ENCODE peak calls at places on chromosomes 6 and 20, in six cellular contexts. F, V, R, J, T and G are unnamed samples.
A peak's percentile ranks its signal among the peaks of the same experiment; 100 is the strongest.

GRCh38 chr6:43367245-43367984 is 2.0 kb downstream of the ZNF318 start:
- DNase-seq in R (no peak), F (no peak), V (no peak), T (no peak), J (no peak), G (no peak)

GRCh38 chr20:57118107-57118769 is 148.2 kb downstream of the BMP7 start:
- DNase-seq in V (no peak), R (no peak), F (no peak), T (no peak), J (no peak), G (no peak)

GRCh38 chr6:161436106-161436876 is 162.4 kb upstream of the AGPAT4 start:
- DNase-seq in V (no peak), J (no peak), F (no peak), R (no peak), T (no peak), G (no peak)

GRCh38 chr6:64326939-64327338 is 691.3 kb downstream of the PHF3 start:
- DNase-seq in F (no peak), R (no peak), V (no peak), T (no peak), J (no peak), G (no peak)

GRCh38 chr20:58810116-58810878 is 40.4 kb downstream of the GNAS-AS1 start:
- DNase-seq in F (no peak), T (no peak), J (no peak), V (peak; percentile 37), R (no peak), G (no peak)

GRCh38 chr20:61839912-61840441 is 225.7 kb downstream of the TAF4 start:
- DNase-seq in J (peak; percentile 54), T (no peak), V (no peak), R (no peak), F (no peak), G (no peak)

GRCh38 chr6:55445648-55446204 is 118.5 kb downstream of the GFRAL start:
- DNase-seq in F (no peak), V (no peak), T (no peak), R (peak; percentile 6), J (no peak), G (peak; percentile 10)

GRCh38 chr6:145960918-145961604 is 3.1 kb downstream of the SHPRH start:
- DNase-seq in F (no peak), T (no peak), R (no peak), V (no peak), J (no peak), G (no peak)

GRCh38 chr20:48923149-48923718 is 1.7 kb downstream of the ARFGEF2 start:
- DNase-seq in F (no peak), J (no peak), T (no peak), V (no peak), R (no peak), G (no peak)

GRCh38 chr6:89154131-89154530 is 8.3 kb downstream of the PM20D2 start:
- DNase-seq in V (no peak), F (no peak), T (no peak), J (no peak), R (no peak), G (no peak)

GRCh38 chr6:15079288-15079817 is 166.5 kb upstream of the JARID2 start:
- DNase-seq in R (no peak), J (no peak), V (no peak), F (no peak), T (no peak), G (peak; percentile 60)

GRCh38 chr6:100084301-100085161 is 90.5 kb upstream of the MCHR2 start:
- DNase-seq in J (no peak), F (no peak), R (no peak), T (no peak), V (no peak), G (no peak)

GRCh38 chr6:93496548-93496947 is 77.2 kb upstream of the EPHA7 start:
- DNase-seq in J (no peak), F (no peak), V (no peak), T (no peak), R (no peak), G (no peak)

GRCh38 chr6:105459049-105459448 is 56.2 kb upstream of the PREP start:
- DNase-seq in J (no peak), T (peak; percentile 6), R (no peak), V (peak; percentile 2), F (no peak), G (no peak)

GRCh38 chr6:170583736-170584180 is 679 bp downstream of the PDCD2 start:
- DNase-seq in T (no peak), R (no peak), F (no peak), V (no peak), J (no peak), G (no peak)

GRCh38 chr6:138590796-138591709 is 91.8 kb upstream of the NHSL1 start:
- DNase-seq in T (peak; percentile 35), R (peak; percentile 66), J (no peak), F (no peak), V (peak; percentile 39), G (peak; percentile 70)

GRCh38 chr20:12715371-12715770 is 293.4 kb upstream of the SPTLC3 start:
- DNase-seq in T (no peak), J (no peak), F (no peak), R (no peak), V (no peak), G (no peak)

GRCh38 chr20:53643031-53643832 is 49.6 kb upstream of the ZNF217 start:
- DNase-seq in T (peak; percentile 54), V (peak; percentile 56), F (no peak), R (no peak), J (no peak), G (no peak)

GRCh38 chr20:46073443-46073842 is 16.3 kb downstream of the NCOA5 start:
- DNase-seq in F (no peak), V (no peak), R (no peak), J (no peak), T (no peak), G (no peak)

GRCh38 chr20:18496042-18496441 is 983 bp downstream of the RBBP9 start:
- DNase-seq in V (no peak), R (no peak), J (no peak), F (no peak), T (no peak), G (no peak)

GRCh38 chr6:168968228-168968627 is 285.4 kb downstream of the THBS2 start:
- DNase-seq in V (no peak), T (no peak), F (peak; percentile 39), R (no peak), J (no peak), G (no peak)